ENCODE peak calls at places on chromosomes 2 and 18, in nine cellular contexts. X is glomerular endothelial cell; V is NCI-H1417; O is stimulated activated CD4-positive, alpha-beta T cell treated with anti-CD3 and anti-CD28 coated beads, Interleukin-1b, Interleukin-23, amount 100 ng/mL, for 24 hours; M is pancreas; C is activated gamma-delta T cell treated with Interleukin-2 at 50 U/mL for 16 hours; D is lower lobe of right lung; J is GM19239; R is adrenal gland. B is an unnamed sample.

GRCh38 chr2:56505885-56506284 is 322.1 kb downstream of the CCDC85A start:
- DNase-seq in M (no peak), C (no peak), D (no peak), V (no peak), O (no peak), R (no peak), J (no peak), X (no peak), B (no peak)

GRCh38 chr2:47226124-47227040 is 71.3 kb upstream of the STPG4 start:
- DNase-seq in X (no peak), C (no peak), J (no peak), R (no peak), O (no peak), D (no peak), V (peak; percentile 98), M (no peak), B (no peak)

GRCh38 chr2:16644204-16644925 is 21.3 kb downstream of the CYRIA start:
- DNase-seq in C (no peak), J (no peak), D (no peak), V (no peak), O (no peak), X (no peak), M (no peak), R (peak; percentile 64), B (no peak)

GRCh38 chr2:237600205-237600846 is 9.8 kb upstream of the RAB17 start:
- DNase-seq in V (no peak), R (peak; percentile 45), X (no peak), J (no peak), D (no peak), M (no peak), O (no peak), C (no peak), B (peak; percentile 57)

GRCh38 chr2:151575338-151575737 is 158.9 kb downstream of the NEB start:
- DNase-seq in X (no peak), V (peak; percentile 18), D (no peak), O (no peak), J (no peak), M (no peak), C (no peak), R (no peak), B (peak; percentile 69)

GRCh38 chr2:222303045-222303827 is 4.4 kb upstream of the PAX3 start:
- DNase-seq in C (no peak), O (no peak), J (no peak), M (no peak), R (no peak), X (no peak), D (no peak), V (no peak), B (no peak)

GRCh38 chr2:19226871-19227270 is 131.6 kb downstream of the OSR1 start:
- DNase-seq in X (no peak), C (no peak), J (no peak), R (no peak), D (no peak), V (no peak), M (no peak), O (no peak), B (no peak)

GRCh38 chr2:167438206-167438605 is 549.9 kb downstream of the XIRP2 start:
- DNase-seq in M (no peak), D (no peak), V (no peak), J (no peak), O (no peak), R (no peak), C (no peak), X (peak; percentile 25), B (peak; percentile 67)

GRCh38 chr18:79690586-79691482 is 11.2 kb downstream of the CTDP1 start:
- DNase-seq in C (no peak), M (no peak), D (no peak), X (no peak), V (peak; percentile 17), J (no peak), R (no peak), O (no peak), B (no peak)

B was measured in ELR.